ENCODE peak calls at places on chromosomes 11 and 22, in ten cellular contexts. E, V, S, H, Z, G, A, M, L and I are unnamed samples.
A peak's percentile ranks its signal among the peaks of the same experiment; 100 is the strongest.

GRCh38 chr11:90468923-90469322 is 246.1 kb upstream of the CHORDC1 start:
- DNase-seq in E (peak; percentile 2), V (no peak), S (peak; percentile 1), H (no peak), Z (no peak), G (no peak), A (no peak), M (no peak), L (peak; percentile 81), I (no peak)

GRCh38 chr22:41021655-41022454 is 70.5 kb upstream of the EP300 start:
- DNase-seq in E (peak; percentile 64), V (peak; percentile 12), S (peak; percentile 76), H (no peak), Z (peak; percentile 55), G (peak; percentile 66), A (peak; percentile 13), M (no peak), L (peak; percentile 14), I (peak; percentile 84)

GRCh38 chr11:112288021-112288420 is 27.4 kb upstream of the PLET1 start:
- DNase-seq in E (no peak), V (no peak), S (no peak), H (no peak), Z (no peak), G (no peak), A (no peak), M (no peak), L (no peak), I (no peak)

GRCh38 chr11:2304156-2305139 is 2.6 kb downstream of the TSPAN32 start:
- DNase-seq in E (no peak), V (no peak), S (no peak), H (no peak), Z (no peak), G (no peak), A (no peak), M (no peak), L (no peak), I (peak; percentile 43)

GRCh38 chr11:33980896-33981295 is 70.6 kb upstream of the CAPRIN1 start:
- DNase-seq in E (no peak), V (no peak), S (no peak), H (no peak), Z (no peak), G (no peak), A (no peak), M (no peak), L (no peak), I (no peak)

GRCh38 chr11:122344281-122344680 is 228.3 kb upstream of the BLID start:
- DNase-seq in E (no peak), V (no peak), S (no peak), H (no peak), Z (no peak), G (peak; percentile 62), A (no peak), M (no peak), L (peak; percentile 56), I (no peak)

GRCh38 chr22:29108137-29108536 is 35.3 kb downstream of the KREMEN1 start:
- DNase-seq in E (peak; percentile 38), V (no peak), S (no peak), H (no peak), Z (no peak), G (peak; percentile 36), A (no peak), M (no peak), L (peak; percentile 74), I (no peak)

GRCh38 chr11:65291613-65292012 is 23.1 kb upstream of the CDC42EP2 start:
- DNase-seq in E (peak; percentile 54), V (peak; percentile 80), S (no peak), H (peak; percentile 65), Z (no peak), G (no peak), A (no peak), M (no peak), L (no peak), I (no peak)

GRCh38 chr11:19980957-19981669 is 179.2 kb downstream of the DBX1 start:
- DNase-seq in E (peak; percentile 27), V (no peak), S (no peak), H (no peak), Z (no peak), G (no peak), A (no peak), M (no peak), L (no peak), I (no peak)

GRCh38 chr11:27873664-27874063 is 173.4 kb upstream of the BDNF start:
- DNase-seq in E (no peak), V (no peak), S (no peak), H (no peak), Z (no peak), G (no peak), A (no peak), M (no peak), L (no peak), I (no peak)

GRCh38 chr22:23075050-23075449 is 4.7 kb downstream of the GNAZ start:
- DNase-seq in E (no peak), V (no peak), S (no peak), H (no peak), Z (no peak), G (no peak), A (no peak), M (no peak), L (no peak), I (peak; percentile 19)